ENCODE peak calls at places on chromosomes 7 and 10, in seven cellular contexts. One of them, this sample, is unnamed.

GRCh38 chr7:128033246-128033645 is 2.0 kb upstream of the LRRC4 start:
- DNase-seq in AG08396: no peak
- DNase-seq in stimulated activated CD4-positive, alpha-beta T cell treated with anti-CD3 and anti-CD28 coated beads, Interleukin-1b, Interleukin-23, amount 100 ng/mL, for 1 hour: no peak
- DNase-seq in iPS-NIHi11: no peak
- DNase-seq in NCI-H1105: no peak
- DNase-seq in IMR-90: no peak
- DNase-seq in astrocyte of the spinal cord: no peak
- DNase-seq in this sample: no peak

GRCh38 chr7:116687801-116688201 is 15.8 kb downstream of the MET start:
- DNase-seq in astrocyte of the spinal cord: peak; percentile 79
- DNase-seq in AG08396: peak; percentile 62
- DNase-seq in NCI-H1105: no peak
- DNase-seq in stimulated activated CD4-positive, alpha-beta T cell treated with anti-CD3 and anti-CD28 coated beads, Interleukin-1b, Interleukin-23, amount 100 ng/mL, for 1 hour: no peak
- DNase-seq in IMR-90: peak; percentile 83
- DNase-seq in iPS-NIHi11: peak; percentile 38
- DNase-seq in this sample: peak; percentile 90

GRCh38 chr10:133176546-133176945 is 16.5 kb downstream of the KNDC1 start:
- DNase-seq in iPS-NIHi11: no peak
- DNase-seq in AG08396: no peak
- DNase-seq in astrocyte of the spinal cord: no peak
- DNase-seq in IMR-90: no peak
- DNase-seq in NCI-H1105: no peak
- DNase-seq in stimulated activated CD4-positive, alpha-beta T cell treated with anti-CD3 and anti-CD28 coated beads, Interleukin-1b, Interleukin-23, amount 100 ng/mL, for 1 hour: no peak
- DNase-seq in this sample: no peak

GRCh38 chr7:88218836-88219605 is 817 bp downstream of the SRI start:
- DNase-seq in stimulated activated CD4-positive, alpha-beta T cell treated with anti-CD3 and anti-CD28 coated beads, Interleukin-1b, Interleukin-23, amount 100 ng/mL, for 1 hour: no peak
- DNase-seq in IMR-90: peak; percentile 66
- DNase-seq in AG08396: peak; percentile 53
- DNase-seq in iPS-NIHi11: peak; percentile 42
- DNase-seq in NCI-H1105: peak; percentile 51
- DNase-seq in astrocyte of the spinal cord: peak; percentile 69
- DNase-seq in this sample: peak; percentile 59

GRCh38 chr10:113053091-113053490 is 103.0 kb downstream of the TCF7L2 start:
- DNase-seq in stimulated activated CD4-positive, alpha-beta T cell treated with anti-CD3 and anti-CD28 coated beads, Interleukin-1b, Interleukin-23, amount 100 ng/mL, for 1 hour: no peak
- DNase-seq in iPS-NIHi11: no peak
- DNase-seq in astrocyte of the spinal cord: no peak
- DNase-seq in AG08396: no peak
- DNase-seq in NCI-H1105: no peak
- DNase-seq in IMR-90: no peak
- DNase-seq in this sample: no peak

GRCh38 chr7:128437426-128438332 is 18.0 kb upstream of the HILPDA start:
- DNase-seq in IMR-90: no peak
- DNase-seq in AG08396: no peak
- DNase-seq in NCI-H1105: no peak
- DNase-seq in stimulated activated CD4-positive, alpha-beta T cell treated with anti-CD3 and anti-CD28 coated beads, Interleukin-1b, Interleukin-23, amount 100 ng/mL, for 1 hour: no peak
- DNase-seq in astrocyte of the spinal cord: no peak
- DNase-seq in iPS-NIHi11: no peak
- DNase-seq in this sample: no peak

GRCh38 chr10:50512214-50512595 is 111.6 kb downstream of the SGMS1 start:
- DNase-seq in IMR-90: peak; percentile 55
- DNase-seq in NCI-H1105: no peak
- DNase-seq in AG08396: no peak
- DNase-seq in iPS-NIHi11: no peak
- DNase-seq in astrocyte of the spinal cord: peak; percentile 18
- DNase-seq in stimulated activated CD4-positive, alpha-beta T cell treated with anti-CD3 and anti-CD28 coated beads, Interleukin-1b, Interleukin-23, amount 100 ng/mL, for 1 hour: no peak
- DNase-seq in this sample: peak; percentile 38

GRCh38 chr7:21850531-21851285 is 95.0 kb downstream of the CDCA7L start:
- DNase-seq in NCI-H1105: no peak
- DNase-seq in astrocyte of the spinal cord: peak; percentile 81
- DNase-seq in iPS-NIHi11: no peak
- DNase-seq in IMR-90: peak; percentile 11
- DNase-seq in stimulated activated CD4-positive, alpha-beta T cell treated with anti-CD3 and anti-CD28 coated beads, Interleukin-1b, Interleukin-23, amount 100 ng/mL, for 1 hour: no peak
- DNase-seq in AG08396: no peak
- DNase-seq in this sample: peak; percentile 49

GRCh38 chr10:11048707-11049296 is 31.1 kb downstream of the CELF2 start:
- DNase-seq in iPS-NIHi11: no peak
- DNase-seq in IMR-90: no peak
- DNase-seq in stimulated activated CD4-positive, alpha-beta T cell treated with anti-CD3 and anti-CD28 coated beads, Interleukin-1b, Interleukin-23, amount 100 ng/mL, for 1 hour: no peak
- DNase-seq in AG08396: no peak
- DNase-seq in astrocyte of the spinal cord: no peak
- DNase-seq in NCI-H1105: no peak
- DNase-seq in this sample: no peak

GRCh38 chr10:130844264-130844761 is 467.2 kb downstream of the TCERG1L start:
- DNase-seq in AG08396: no peak
- DNase-seq in iPS-NIHi11: no peak
- DNase-seq in NCI-H1105: no peak
- DNase-seq in IMR-90: no peak
- DNase-seq in astrocyte of the spinal cord: no peak
- DNase-seq in stimulated activated CD4-positive, alpha-beta T cell treated with anti-CD3 and anti-CD28 coated beads, Interleukin-1b, Interleukin-23, amount 100 ng/mL, for 1 hour: no peak
- DNase-seq in this sample: no peak

GRCh38 chr7:93117852-93118530 is at the start of gene SAMD9:
- DNase-seq in AG08396: peak; percentile 74
- DNase-seq in astrocyte of the spinal cord: peak; percentile 82
- DNase-seq in stimulated activated CD4-positive, alpha-beta T cell treated with anti-CD3 and anti-CD28 coated beads, Interleukin-1b, Interleukin-23, amount 100 ng/mL, for 1 hour: no peak
- DNase-seq in iPS-NIHi11: peak; percentile 16
- DNase-seq in IMR-90: peak; percentile 77
- DNase-seq in NCI-H1105: peak; percentile 62
- DNase-seq in this sample: peak; percentile 95

GRCh38 chr10:17682236-17682946 is 38.4 kb downstream of the STAM start:
- DNase-seq in NCI-H1105: no peak
- DNase-seq in astrocyte of the spinal cord: no peak
- DNase-seq in AG08396: no peak
- DNase-seq in IMR-90: no peak
- DNase-seq in stimulated activated CD4-positive, alpha-beta T cell treated with anti-CD3 and anti-CD28 coated beads, Interleukin-1b, Interleukin-23, amount 100 ng/mL, for 1 hour: no peak
- DNase-seq in iPS-NIHi11: no peak
- DNase-seq in this sample: no peak

GRCh38 chr7:4965295-4966022 is 6.5 kb upstream of the MMD2 start:
- DNase-seq in IMR-90: no peak
- DNase-seq in NCI-H1105: no peak
- DNase-seq in stimulated activated CD4-positive, alpha-beta T cell treated with anti-CD3 and anti-CD28 coated beads, Interleukin-1b, Interleukin-23, amount 100 ng/mL, for 1 hour: no peak
- DNase-seq in astrocyte of the spinal cord: no peak
- DNase-seq in iPS-NIHi11: no peak
- DNase-seq in AG08396: no peak
- DNase-seq in this sample: no peak

GRCh38 chr7:89687266-89687665 is 467.0 kb upstream of the STEAP1 start:
- DNase-seq in iPS-NIHi11: no peak
- DNase-seq in NCI-H1105: peak; percentile 7
- DNase-seq in astrocyte of the spinal cord: no peak
- DNase-seq in IMR-90: no peak
- DNase-seq in AG08396: no peak
- DNase-seq in stimulated activated CD4-positive, alpha-beta T cell treated with anti-CD3 and anti-CD28 coated beads, Interleukin-1b, Interleukin-23, amount 100 ng/mL, for 1 hour: no peak
- DNase-seq in this sample: no peak

GRCh38 chr7:159195926-159196325 is 51.3 kb upstream of the VIPR2 start:
- DNase-seq in IMR-90: no peak
- DNase-seq in astrocyte of the spinal cord: no peak
- DNase-seq in iPS-NIHi11: no peak
- DNase-seq in NCI-H1105: no peak
- DNase-seq in stimulated activated CD4-positive, alpha-beta T cell treated with anti-CD3 and anti-CD28 coated beads, Interleukin-1b, Interleukin-23, amount 100 ng/mL, for 1 hour: no peak
- DNase-seq in AG08396: no peak
- DNase-seq in this sample: no peak

This sample was measured in LHCN-M2.